ENCODE peak calls at places on chromosomes 7 and 10, in nine cellular contexts. G is bronchial epithelial cell, F is foreskin fibroblast, Q is endodermal cell, E is fibroblast of lung, H is Calu3, V is NB4, D is MCF 10A, C is MM.1S. N is an unnamed sample.

GRCh38 chr10:33602278-33602677 is 267.8 kb upstream of the NRP1 start:
- DNase-seq in G (no peak), F (no peak), Q (no peak), E (no peak), H (no peak), V (no peak), D (no peak), C (no peak), N (no peak)

GRCh38 chr7:83410989-83411591 is 237.8 kb downstream of the SEMA3E start:
- DNase-seq in G (peak), F (peak), Q (peak), E (peak), H (peak), V (peak), D (peak), C (peak), N (no peak)

GRCh38 chr7:157358041-157358752 is 21.4 kb downstream of the DNAJB6 start:
- DNase-seq in G (peak), F (no peak), Q (no peak), E (no peak), H (no peak), V (no peak), D (no peak), C (no peak), N (no peak)

GRCh38 chr10:128263891-128264688 is 137.9 kb upstream of the MKI67 start:
- DNase-seq in G (peak), F (peak), Q (peak), E (peak), H (peak), V (peak), D (peak), C (peak), N (peak)

GRCh38 chr7:27608776-27609495 is 53.7 kb downstream of the HIBADH start:
- DNase-seq in G (peak), F (no peak), Q (no peak), E (peak), H (no peak), V (peak), D (peak), C (no peak), N (no peak)

GRCh38 chr10:90695915-90696676 is 161.7 kb downstream of the HTR7 start:
- DNase-seq in G (peak), F (no peak), Q (no peak), E (no peak), H (no peak), V (no peak), D (no peak), C (no peak), N (no peak)

GRCh38 chr7:91285966-91286365 is 21.7 kb downstream of the FZD1 start:
- DNase-seq in G (no peak), F (peak), Q (no peak), E (peak), H (no peak), V (no peak), D (no peak), C (no peak), N (no peak)

GRCh38 chr7:127831312-127832212 is 179.6 kb downstream of the SND1 start:
- DNase-seq in G (no peak), F (no peak), Q (no peak), E (no peak), H (no peak), V (no peak), D (no peak), C (no peak), N (no peak)

GRCh38 chr7:90178592-90179279 is 24.5 kb downstream of the STEAP1 start:
- DNase-seq in G (peak), F (peak), Q (no peak), E (peak), H (no peak), V (peak), D (peak), C (peak), N (peak)

GRCh38 chr10:1299041-1299726 is 243.0 kb downstream of the WDR37 start:
- DNase-seq in G (no peak), F (no peak), Q (no peak), E (no peak), H (no peak), V (no peak), D (no peak), C (no peak), N (peak)

GRCh38 chr7:75624134-75624832 is 114.5 kb downstream of the HIP1 start:
- DNase-seq in G (peak), F (peak), Q (no peak), E (peak), H (no peak), V (peak), D (peak), C (no peak), N (no peak)

GRCh38 chr10:86851329-86852207 is 95.1 kb downstream of the BMPR1A start:
- DNase-seq in G (peak), F (peak), Q (no peak), E (peak), H (no peak), V (no peak), D (peak), C (no peak), N (no peak)

GRCh38 chr7:49327155-49327554 is 402.8 kb downstream of the CDC14C start:
- DNase-seq in G (no peak), F (no peak), Q (no peak), E (no peak), H (no peak), V (no peak), D (no peak), C (no peak), N (no peak)

GRCh38 chr7:151795168-151795754 is 81.7 kb downstream of the PRKAG2 start:
- DNase-seq in G (no peak), F (no peak), Q (no peak), E (no peak), H (no peak), V (no peak), D (peak), C (no peak), N (peak)

GRCh38 chr7:138838166-138838565 is 40.2 kb upstream of the ATP6V0A4 start:
- DNase-seq in G (no peak), F (no peak), Q (peak), E (no peak), H (no peak), V (no peak), D (no peak), C (no peak), N (no peak)

DNA sequence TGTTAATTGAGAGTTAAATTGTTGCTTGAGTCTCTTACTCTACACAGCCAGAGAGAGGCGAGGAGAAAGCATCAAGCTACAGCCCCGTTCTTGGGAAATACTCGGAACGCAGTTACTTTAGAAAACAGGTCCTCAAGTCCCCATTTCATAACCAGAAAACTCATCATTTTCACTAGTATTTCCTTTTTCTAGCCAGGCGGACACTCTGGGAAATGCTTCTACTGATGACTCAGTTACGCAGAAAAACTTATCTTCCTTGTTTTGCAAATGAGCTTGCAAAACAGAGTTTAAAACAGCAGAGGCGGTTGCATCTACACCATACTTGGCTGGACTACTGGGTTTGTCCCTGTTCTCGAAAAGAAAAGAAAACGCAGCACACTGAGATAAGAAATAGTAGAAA is 111.4 kb upstream of the FGFR2 start:
- DNase-seq in G (no peak), F (no peak), Q (no peak), E (peak), H (no peak), V (peak), D (no peak), C (no peak), N (no peak)
- TF ChIP-seq CTCF in G (no peak), F (no peak), Q (no peak), E (no peak), H (no peak), V (no peak), D (no peak), C (no peak), N (no peak)

GRCh38 chr10:125001313-125002043 is 59.6 kb downstream of the ZRANB1 start:
- DNase-seq in G (peak), F (peak), Q (peak), E (no peak), H (no peak), V (no peak), D (no peak), C (no peak), N (peak)
- TF ChIP-seq CTCF in G (no peak), F (no peak), Q (no peak), E (no peak), H (no peak), V (no peak), D (no peak), C (no peak), N (no peak)

DNA sequence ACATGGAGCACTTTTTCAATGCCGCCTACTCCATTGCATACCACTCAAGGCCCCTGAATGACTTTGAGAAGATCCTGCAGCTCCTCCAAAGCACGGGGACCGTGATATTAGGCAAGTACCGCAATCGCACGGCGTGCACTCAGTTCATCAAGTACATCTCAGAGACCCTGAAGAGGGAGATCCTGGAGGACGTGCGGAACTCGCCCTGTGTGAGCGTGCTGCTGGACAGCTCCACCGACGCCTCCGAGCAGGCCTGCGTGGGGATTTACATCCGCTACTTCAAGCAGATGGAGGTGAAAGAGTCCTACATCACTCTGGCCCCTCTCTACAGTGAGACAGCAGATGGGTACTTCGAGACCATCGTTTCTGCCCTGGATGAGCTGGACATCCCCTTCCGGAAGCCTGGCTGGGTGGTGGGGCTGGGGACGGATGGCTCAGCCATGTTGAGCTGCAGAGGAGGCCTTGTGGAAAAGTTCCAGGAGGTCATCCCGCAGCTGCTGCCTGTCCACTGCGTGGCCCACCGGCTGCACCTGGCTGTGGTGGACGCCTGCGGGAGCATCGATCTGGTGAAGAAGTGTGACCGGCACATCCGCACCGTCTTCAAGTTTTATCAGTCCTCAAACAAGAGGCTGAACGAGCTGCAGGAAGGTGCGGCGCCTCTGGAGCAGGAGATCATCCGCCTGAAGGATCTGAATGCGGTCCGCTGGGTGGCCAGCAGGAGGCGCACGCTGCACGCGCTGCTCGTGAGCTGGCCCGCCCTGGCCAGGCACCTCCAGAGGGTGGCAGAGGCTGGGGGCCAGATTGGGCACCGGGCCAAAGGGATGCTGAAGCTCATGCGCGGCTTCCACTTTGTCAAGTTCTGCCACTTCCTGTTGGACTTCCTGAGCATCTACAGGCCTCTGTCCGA is 12.7 kb upstream of the ATP6V0E2 start:
- DNase-seq in G (no peak), F (no peak), Q (peak), E (no peak), H (no peak), V (peak), D (no peak), C (no peak), N (no peak)
- TF ChIP-seq CTCF in G (peak), F (peak), Q (peak), E (peak), H (no peak), V (peak), D (no peak), C (peak), N (peak)

DNA sequence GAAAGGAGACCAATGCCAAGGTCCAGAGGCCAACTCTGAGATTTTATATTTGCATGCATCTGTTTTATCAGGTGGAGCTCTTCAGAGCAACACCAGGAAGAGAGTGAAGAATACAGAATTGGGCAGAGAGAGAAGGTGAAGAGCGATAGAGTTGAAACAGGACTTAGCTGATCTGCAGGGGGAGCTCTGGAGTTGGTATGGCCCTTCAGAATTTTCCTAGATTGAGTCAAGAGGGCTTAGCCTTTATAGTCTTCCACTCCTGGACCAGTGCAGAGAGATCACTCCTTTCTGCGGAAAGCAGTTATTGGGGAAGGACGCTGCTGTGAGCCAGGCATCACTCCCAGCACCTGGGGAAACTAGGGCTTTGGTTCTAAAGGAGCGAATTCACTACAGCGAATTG is 105.0 kb upstream of the DGKB start:
- DNase-seq in G (peak), F (peak), Q (peak), E (no peak), H (peak), V (peak), D (peak), C (no peak), N (no peak)
- TF ChIP-seq CTCF in G (peak), F (peak), Q (peak), E (peak), H (peak), V (peak), D (no peak), C (peak), N (no peak)

GRCh38 chr7:38181111-38181510 is 3.1 kb downstream of the STARD3NL start:
- DNase-seq in G (no peak), F (no peak), Q (no peak), E (no peak), H (no peak), V (no peak), D (no peak), C (no peak), N (no peak)

GRCh38 chr7:38178004-38178694 is at the start of gene STARD3NL:
- DNase-seq in G (peak), F (peak), Q (peak), E (peak), H (peak), V (peak), D (peak), C (peak), N (peak)

GRCh38 chr7:38177621-38178003 is 433 bp upstream of the STARD3NL start:
- DNase-seq in G (no peak), F (no peak), Q (no peak), E (no peak), H (no peak), V (no peak), D (no peak), C (no peak), N (no peak)

GRCh38 chr7:38179719-38180333 is 1.8 kb downstream of the STARD3NL start:
- DNase-seq in G (no peak), F (peak), Q (no peak), E (peak), H (no peak), V (no peak), D (peak), C (no peak), N (no peak)

GRCh38 chr7:38178695-38179344 is 775 bp downstream of the STARD3NL start:
- DNase-seq in G (peak), F (no peak), Q (no peak), E (peak), H (no peak), V (no peak), D (no peak), C (no peak), N (peak)
- TF ChIP-seq CTCF in G (no peak), F (no peak), Q (no peak), E (peak), H (no peak), V (no peak), D (no peak), C (no peak), N (no peak)

DNA sequence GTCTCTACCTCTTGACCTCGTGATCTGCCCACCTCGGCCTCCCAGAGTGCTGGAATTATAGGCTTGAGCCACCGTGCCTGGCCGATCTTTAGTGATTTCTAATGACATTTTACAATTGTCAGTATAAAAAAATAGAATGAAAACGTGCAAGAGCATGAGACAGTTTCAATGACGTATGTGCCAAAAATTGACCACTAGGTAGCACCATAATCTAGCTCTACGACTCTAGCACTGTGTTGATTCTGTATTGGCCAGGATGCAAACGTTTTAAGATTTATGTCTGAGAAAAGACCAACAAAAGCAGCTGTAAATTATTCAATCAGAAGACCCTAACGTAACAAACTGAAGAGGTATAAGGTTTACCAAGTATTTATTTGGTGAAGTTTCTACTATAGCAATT is 25.4 kb upstream of the EXOC6 start:
- DNase-seq in G (no peak), F (no peak), Q (no peak), E (peak), H (no peak), V (peak), D (peak), C (peak), N (peak)
- TF ChIP-seq CTCF in G (no peak), F (no peak), Q (peak), E (peak), H (no peak), V (peak), D (no peak), C (peak), N (no peak)

DNA sequence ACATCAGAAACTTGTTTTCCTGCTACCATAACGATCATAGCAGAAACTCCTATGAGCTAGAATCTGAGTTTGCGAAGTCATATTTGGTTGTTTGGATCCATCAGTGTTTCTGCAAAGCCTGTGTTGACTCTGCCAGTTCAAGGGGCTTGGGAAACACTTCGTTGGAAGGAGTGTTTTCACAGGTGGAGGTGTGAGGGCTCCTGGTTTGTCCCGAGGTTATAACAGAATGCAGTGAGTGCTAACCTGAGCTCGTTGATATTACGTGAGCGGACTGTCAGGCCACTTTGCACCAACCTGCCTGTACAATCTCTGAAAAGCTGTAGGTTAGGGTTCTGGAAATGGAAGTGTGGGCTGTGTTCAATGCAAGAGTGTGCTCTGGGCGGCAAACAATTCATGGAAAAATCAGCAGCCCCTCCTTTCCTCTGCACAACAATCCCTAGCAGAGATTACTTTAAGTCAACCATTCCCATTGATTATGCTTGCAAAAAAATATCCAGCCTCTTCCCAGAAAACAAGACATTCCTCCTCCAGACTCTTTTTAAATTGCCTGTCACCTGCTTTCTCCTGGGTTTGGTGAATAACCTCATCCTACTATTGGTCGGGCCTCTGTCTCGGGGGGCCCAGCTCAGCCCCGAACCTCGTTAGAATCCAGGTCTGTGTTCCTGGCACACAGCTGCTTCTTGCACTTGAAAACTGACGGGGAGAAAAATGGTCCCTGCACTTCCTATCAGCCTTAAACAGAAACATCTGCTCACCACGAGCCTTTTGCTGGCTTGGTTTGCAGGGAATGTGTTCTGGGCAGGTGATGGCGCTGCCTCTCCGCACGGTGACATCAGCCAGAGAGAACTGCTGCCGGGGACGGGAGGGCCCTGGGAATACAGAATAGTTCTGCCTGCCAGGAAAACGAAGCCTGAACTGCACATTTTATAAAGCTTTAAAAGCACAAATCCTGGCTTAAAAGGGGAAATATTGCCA is 622.2 kb downstream of the TYW1 start:
- DNase-seq in G (no peak), F (no peak), Q (peak), E (peak), H (no peak), V (no peak), D (no peak), C (no peak), N (no peak)
- TF ChIP-seq CTCF in G (no peak), F (no peak), Q (peak), E (no peak), H (no peak), V (no peak), D (no peak), C (no peak), N (no peak)